ENCODE peak calls at places on chromosomes 12 and 14, in eight cellular contexts. G is activated CD4-positive, alpha-beta T cell treated with anti-CD3 and anti-CD28 coated beads for 24 hours; B is mucosa of descending colon; Z is stimulated activated CD8-positive, alpha-beta memory T cell treated with anti-CD3 and anti-CD28 coated beads, Interleukin-4, amount 100 ng/mL, for 24 hours; S is stimulated activated naive CD4-positive, alpha-beta T cell treated with Interleukin-2 at 50 U/mL for 16 hours; V is CD8-positive, alpha-beta T cell; F is kidney glomerular epithelial cell; U is activated T-helper 1 cell treated with Interleukin-2 at 50 U/mL for 16 hours. W is an unnamed sample.

GRCh38 chr12:108526482-108527234 is 11.6 kb downstream of the FICD start:
- DNase-seq in G (no peak), B (no peak), Z (no peak), S (no peak), V (no peak), F (no peak), U (no peak), W (no peak)

GRCh38 chr12:108231109-108231905 is 102.2 kb downstream of the WSCD2 start:
- DNase-seq in G (no peak), B (no peak), Z (no peak), S (no peak), V (no peak), F (no peak), U (no peak), W (no peak)

GRCh38 chr12:121089031-121089812 is 43.5 kb upstream of the P2RX7 start:
- DNase-seq in G (no peak), B (peak), Z (no peak), S (no peak), V (no peak), F (no peak), U (no peak), W (no peak)

GRCh38 chr14:61681413-61681812 is 13.9 kb upstream of the HIF1A start:
- DNase-seq in G (no peak), B (no peak), Z (no peak), S (no peak), V (no peak), F (no peak), U (no peak), W (no peak)

GRCh38 chr12:21912318-21912717 is 28.9 kb downstream of the ABCC9 start:
- DNase-seq in G (no peak), B (no peak), Z (no peak), S (no peak), V (no peak), F (no peak), U (no peak), W (no peak)

GRCh38 chr12:92717202-92717601 is 14.4 kb downstream of the PLEKHG7 start:
- DNase-seq in G (no peak), B (no peak), Z (no peak), S (no peak), V (no peak), F (no peak), U (no peak), W (no peak)

GRCh38 chr14:55764784-55765183 is 184.8 kb downstream of the KTN1 start:
- DNase-seq in G (no peak), B (no peak), Z (no peak), S (no peak), V (no peak), F (no peak), U (no peak), W (no peak)

GRCh38 chr12:54723653-54724256 is 75.6 kb upstream of the DCD start:
- DNase-seq in G (peak), B (peak), Z (no peak), S (peak), V (peak), F (peak), U (no peak), W (peak)

GRCh38 chr14:41597647-41598046 is 9.0 kb upstream of the LRFN5 start:
- DNase-seq in G (no peak), B (no peak), Z (no peak), S (no peak), V (no peak), F (no peak), U (no peak), W (no peak)

GRCh38 chr12:176321-177181 is 37.4 kb downstream of the SLC6A12 start:
- DNase-seq in G (no peak), B (peak), Z (no peak), S (no peak), V (no peak), F (peak), U (no peak), W (no peak)

GRCh38 chr12:78759387-78759786 is 105.2 kb upstream of the SYT1 start:
- DNase-seq in G (no peak), B (no peak), Z (no peak), S (no peak), V (no peak), F (no peak), U (no peak), W (no peak)

GRCh38 chr12:53613821-53614220 is 12.4 kb downstream of the ATF7 start:
- DNase-seq in G (no peak), B (no peak), Z (no peak), S (no peak), V (no peak), F (no peak), U (no peak), W (no peak)

GRCh38 chr12:68290126-68290525 is 36.7 kb upstream of the IL22 start:
- DNase-seq in G (peak), B (no peak), Z (no peak), S (peak), V (no peak), F (no peak), U (no peak), W (peak)

GRCh38 chr14:102951799-102952198 is 29.3 kb downstream of the AMN start:
- DNase-seq in G (no peak), B (no peak), Z (no peak), S (no peak), V (no peak), F (no peak), U (no peak), W (no peak)

GRCh38 chr14:61997146-61997545 is 234.9 kb downstream of the SNAPC1 start:
- DNase-seq in G (no peak), B (no peak), Z (no peak), S (no peak), V (no peak), F (no peak), U (no peak), W (no peak)

GRCh38 chr14:37592288-37593274 is 2.5 kb downstream of the FOXA1 start:
- DNase-seq in G (no peak), B (peak), Z (no peak), S (no peak), V (no peak), F (no peak), U (no peak), W (no peak)